ENCODE peak calls at places on chromosomes 3 and 15, in five cellular contexts. V is activated T-cell treated with anti-CD3 and anti-CD28 coated beads for 1 hour, W is NCI-H1105 treated with DMSO at 0.1 percent for 48 hours, X is A172, M is GM03348. P is an unnamed sample.

GRCh38 chr15:82715003-82715402 is 5.3 kb upstream of the AP3B2 start:
- DNase-seq in V (no peak), X (no peak), W (no peak), M (no peak), P (no peak)

GRCh38 chr3:66261318-66261717 is 40.5 kb downstream of the SLC25A26 start:
- DNase-seq in V (no peak), X (peak; percentile 29), W (no peak), M (peak; percentile 31), P (peak; percentile 18)

GRCh38 chr15:100372695-100373036 is 30.9 kb upstream of the ADAMTS17 start:
- DNase-seq in V (no peak), W (peak; percentile 22), X (no peak), M (no peak), P (peak; percentile 77)

GRCh38 chr3:30162579-30162978 is 443.8 kb upstream of the TGFBR2 start:
- DNase-seq in W (no peak), X (peak; percentile 96), V (no peak), M (peak; percentile 80), P (peak; percentile 50)

GRCh38 chr3:45084361-45084760 is 58.3 kb downstream of the CLEC3B start:
- DNase-seq in V (no peak), X (peak; percentile 63), W (no peak), M (no peak), P (no peak)

GRCh38 chr3:61848885-61849284 is 287.5 kb downstream of the PTPRG start:
- DNase-seq in V (no peak), X (peak; percentile 28), W (no peak), M (peak; percentile 73), P (no peak)

GRCh38 chr3:182738583-182739514 is 54.5 kb upstream of the ATP11B start:
- DNase-seq in V (no peak), X (peak; percentile 27), W (no peak), M (no peak), P (no peak)

GRCh38 chr3:87333393-87333892 is 57.1 kb upstream of the POU1F1 start:
- DNase-seq in M (peak; percentile 61), X (peak; percentile 98), W (no peak), V (no peak), P (peak; percentile 53)

P was measured in MG63.